ENCODE peak calls at places on chromosomes 6 and 20, in seven cellular contexts. G, H, U, K, Z, J and Y are unnamed samples.

GRCh38 chr6:39228111-39228971 is 934 bp downstream of the KCNK5 start:
- ATAC-seq in G (no peak), H (peak), U (no peak), K (no peak), Z (no peak), J (no peak), Y (peak)

GRCh38 chr6:138278326-138278725 is 60.0 kb upstream of the PBOV1 start:
- ATAC-seq in G (peak), H (no peak), U (no peak), K (peak), Z (peak), J (peak), Y (no peak)

GRCh38 chr6:37840940-37841300 is 21.4 kb downstream of the ZFAND3 start:
- ATAC-seq in G (no peak), H (no peak), U (no peak), K (peak), Z (peak), J (no peak), Y (peak)

GRCh38 chr6:43703512-43704429 is 16.2 kb upstream of the MRPS18A start:
- ATAC-seq in G (no peak), H (no peak), U (no peak), K (no peak), Z (no peak), J (no peak), Y (no peak)

GRCh38 chr6:90286884-90287488 is 9.7 kb downstream of the BACH2 start:
- ATAC-seq in G (no peak), H (peak), U (no peak), K (no peak), Z (peak), J (no peak), Y (peak)

GRCh38 chr6:140320081-140320798 is 945.8 kb upstream of the CITED2 start:
- ATAC-seq in G (peak), H (no peak), U (no peak), K (no peak), Z (peak), J (peak), Y (no peak)

GRCh38 chr6:31202259-31203166 is 32.0 kb upstream of the POU5F1 start:
- ATAC-seq in G (no peak), H (no peak), U (no peak), K (no peak), Z (no peak), J (no peak), Y (peak)

GRCh38 chr6:122511193-122511924 is 39.8 kb upstream of the SERINC1 start:
- ATAC-seq in G (no peak), H (no peak), U (no peak), K (no peak), Z (no peak), J (no peak), Y (no peak)

GRCh38 chr6:146999766-147000165 is 204.5 kb upstream of the STXBP5 start:
- ATAC-seq in G (no peak), H (no peak), U (no peak), K (no peak), Z (no peak), J (no peak), Y (no peak)

GRCh38 chr6:110185879-110186278 is 5.7 kb downstream of the CDC40 start:
- ATAC-seq in G (no peak), H (peak), U (no peak), K (peak), Z (no peak), J (no peak), Y (peak)

GRCh38 chr20:20736303-20736702 is 23.9 kb upstream of the RALGAPA2 start:
- ATAC-seq in G (no peak), H (no peak), U (no peak), K (no peak), Z (no peak), J (no peak), Y (no peak)

GRCh38 chr6:158763440-158764187 is 55.6 kb downstream of the EZR start:
- ATAC-seq in G (no peak), H (no peak), U (no peak), K (no peak), Z (no peak), J (peak), Y (no peak)

GRCh38 chr6:28648878-28649375 is 123.2 kb downstream of the GPX5 start:
- ATAC-seq in G (no peak), H (no peak), U (no peak), K (no peak), Z (no peak), J (no peak), Y (no peak)

GRCh38 chr6:42140756-42141602 is 1.4 kb downstream of the C6orf132 start:
- ATAC-seq in G (no peak), H (no peak), U (no peak), K (no peak), Z (peak), J (no peak), Y (no peak)

GRCh38 chr20:10580700-10581099 is 93.1 kb downstream of the JAG1 start:
- ATAC-seq in G (no peak), H (no peak), U (no peak), K (no peak), Z (no peak), J (no peak), Y (no peak)

GRCh38 chr6:137792160-137793033 is 74.7 kb upstream of the TNFAIP3 start:
- ATAC-seq in G (no peak), H (peak), U (no peak), K (peak), Z (no peak), J (no peak), Y (peak)